ENCODE peak calls at places on chromosome 18, in nine cellular contexts. G is uterus, M is thyroid gland, F is K562, B is testis, A is Caco-2, R is SK-N-SH, L is tibial artery, T is transverse colon. E is an unnamed sample.

GRCh38 chr18:2002604-2003003 is 568.7 kb downstream of the METTL4 start:
- DNase-seq in G (no peak), M (no peak), F (peak; percentile 79), B (peak; percentile 73), A (peak; percentile 75), R (no peak), L (no peak), T (no peak), E (no peak)

GRCh38 chr18:40243592-40243991 is 1711.4 kb upstream of the PIK3C3 start:
- DNase-seq in G (no peak), M (no peak), F (no peak), B (no peak), A (no peak), R (no peak), L (no peak), T (no peak), E (no peak)

GRCh38 chr18:78771496-78772368 is 207.9 kb upstream of the SALL3 start:
- DNase-seq in G (no peak), M (no peak), F (no peak), B (no peak), A (no peak), R (no peak), L (no peak), T (no peak), E (no peak)

GRCh38 chr18:51711298-51711889 is 513.9 kb upstream of the MEX3C start:
- DNase-seq in G (no peak), M (no peak), F (no peak), B (no peak), A (no peak), R (no peak), L (no peak), T (no peak), E (no peak)

GRCh38 chr18:36770315-36770946 is 58.4 kb downstream of the TPGS2 start:
- DNase-seq in G (no peak), M (no peak), F (no peak), B (no peak), A (no peak), R (no peak), L (no peak), T (no peak), E (no peak)

GRCh38 chr18:34773378-34773777 is 63.3 kb downstream of the DTNA start:
- DNase-seq in G (no peak), M (no peak), F (no peak), B (no peak), A (no peak), R (no peak), L (no peak), T (no peak), E (no peak)

GRCh38 chr18:23994361-23994902 is 20.1 kb upstream of the TTC39C start:
- DNase-seq in G (peak; percentile 44), M (peak; percentile 92), F (no peak), B (peak; percentile 37), A (no peak), R (peak; percentile 65), L (peak; percentile 68), T (peak; percentile 30), E (peak; percentile 47)

GRCh38 chr18:76373297-76373696 is 121.7 kb downstream of the ZNF516 start:
- DNase-seq in G (no peak), M (no peak), F (no peak), B (no peak), A (no peak), R (no peak), L (no peak), T (no peak), E (no peak)

GRCh38 chr18:13446581-13447470 is 228.3 kb downstream of the LDLRAD4 start:
- DNase-seq in G (no peak), M (no peak), F (no peak), B (no peak), A (no peak), R (no peak), L (no peak), T (no peak), E (no peak)

GRCh38 chr18:23573948-23574431 is 12.3 kb downstream of the NPC1 start:
- DNase-seq in G (peak; percentile 25), M (no peak), F (peak; percentile 32), B (no peak), A (no peak), R (no peak), L (no peak), T (no peak), E (no peak)

GRCh38 chr18:35116784-35117318 is 75.6 kb downstream of the MAPRE2 start:
- DNase-seq in G (no peak), M (no peak), F (no peak), B (no peak), A (no peak), R (no peak), L (no peak), T (no peak), E (no peak)

GRCh38 chr18:11518788-11519685 is 90.4 kb upstream of the SLC35G4 start:
- DNase-seq in G (no peak), M (peak; percentile 64), F (peak; percentile 73), B (peak; percentile 74), A (peak; percentile 67), R (peak; percentile 54), L (no peak), T (peak; percentile 11), E (peak; percentile 64)

GRCh38 chr18:61939032-61939674 is 46.3 kb upstream of the RNF152 start:
- DNase-seq in G (no peak), M (no peak), F (no peak), B (no peak), A (no peak), R (no peak), L (no peak), T (no peak), E (no peak)

GRCh38 chr18:49843131-49843530 is 29.8 kb upstream of the ACAA2 start:
- DNase-seq in G (no peak), M (no peak), F (no peak), B (no peak), A (no peak), R (no peak), L (no peak), T (no peak), E (no peak)

GRCh38 chr18:48613589-48613988 is 74.8 kb downstream of the CTIF start:
- DNase-seq in G (peak; percentile 74), M (peak; percentile 26), F (no peak), B (peak; percentile 88), A (no peak), R (peak; percentile 90), L (peak; percentile 88), T (peak; percentile 25), E (peak; percentile 43)

GRCh38 chr18:22559414-22560282 is 141.9 kb upstream of the CTAGE1 start:
- DNase-seq in G (peak; percentile 77), M (peak; percentile 66), F (peak; percentile 85), B (peak; percentile 70), A (peak; percentile 72), R (peak; percentile 74), L (peak; percentile 80), T (peak; percentile 52), E (peak; percentile 80)
- H3K4me3 ChIP-seq in G (peak overlapping the region; percentile 52), M (peak overlapping the region; percentile 56), F (peak overlapping the region; percentile 58), B (peak overlapping the region; percentile 57), A (peak overlapping the region; percentile 43), R (peak overlapping the region; percentile 68), L (peak overlapping the region; percentile 60), T (peak overlapping the region; percentile 69), E (peak overlapping the region; percentile 55)

DNA sequence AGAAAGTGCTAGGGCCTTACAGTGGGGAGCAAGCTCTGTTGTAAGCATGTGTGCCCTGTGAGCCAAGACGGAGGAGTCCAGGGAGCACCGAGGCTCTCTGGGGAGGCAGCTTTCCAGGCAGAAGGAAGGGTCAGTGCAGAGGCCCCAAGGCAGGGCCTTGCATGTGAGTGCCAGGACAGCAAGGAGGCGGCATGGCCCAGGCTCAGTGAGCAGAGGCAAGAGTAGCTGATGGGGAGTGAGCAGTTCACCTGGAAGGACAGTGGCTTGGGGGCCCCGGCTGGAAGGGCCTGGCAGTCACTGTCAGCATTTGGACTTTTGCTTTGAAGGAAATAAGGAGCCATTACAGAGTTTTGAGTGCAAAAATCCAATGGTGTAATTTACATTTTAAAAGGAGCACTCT is 223.8 kb upstream of the RAB12 start:
- DNase-seq in G (no peak), M (no peak), F (no peak), B (no peak), A (no peak), R (no peak), L (no peak), T (no peak), E (no peak)
- H3K36me3 ChIP-seq in G (no peaks in the 10 kb centered on the region), M (peaks cover 35% of the 10 kb centered on the region), F (no peaks in the 10 kb centered on the region), B (no peaks in the 10 kb centered on the region), A (no peaks in the 10 kb centered on the region), R (no peaks in the 10 kb centered on the region), L (peaks cover 54% of the 10 kb centered on the region), T (no peaks in the 10 kb centered on the region), E (no peaks in the 10 kb centered on the region)

GRCh38 chr18:31246460-31246859 is 71.5 kb upstream of the DSG1 start:
- DNase-seq in G (no peak), M (no peak), F (peak; percentile 44), B (no peak), A (no peak), R (no peak), L (no peak), T (no peak), E (no peak)

GRCh38 chr18:31243740-31244512 is 74.0 kb upstream of the DSG1 start:
- DNase-seq in G (no peak), M (no peak), F (peak; percentile 56), B (no peak), A (no peak), R (no peak), L (no peak), T (no peak), E (no peak)

GRCh38 chr18:31245820-31246219 is 72.1 kb upstream of the DSG1 start:
- DNase-seq in G (no peak), M (no peak), F (peak; percentile 58), B (no peak), A (no peak), R (no peak), L (no peak), T (no peak), E (no peak)

GRCh38 chr18:31247574-31248199 is 70.3 kb upstream of the DSG1 start:
- DNase-seq in G (no peak), M (no peak), F (no peak), B (no peak), A (no peak), R (no peak), L (no peak), T (no peak), E (no peak)

DNA sequence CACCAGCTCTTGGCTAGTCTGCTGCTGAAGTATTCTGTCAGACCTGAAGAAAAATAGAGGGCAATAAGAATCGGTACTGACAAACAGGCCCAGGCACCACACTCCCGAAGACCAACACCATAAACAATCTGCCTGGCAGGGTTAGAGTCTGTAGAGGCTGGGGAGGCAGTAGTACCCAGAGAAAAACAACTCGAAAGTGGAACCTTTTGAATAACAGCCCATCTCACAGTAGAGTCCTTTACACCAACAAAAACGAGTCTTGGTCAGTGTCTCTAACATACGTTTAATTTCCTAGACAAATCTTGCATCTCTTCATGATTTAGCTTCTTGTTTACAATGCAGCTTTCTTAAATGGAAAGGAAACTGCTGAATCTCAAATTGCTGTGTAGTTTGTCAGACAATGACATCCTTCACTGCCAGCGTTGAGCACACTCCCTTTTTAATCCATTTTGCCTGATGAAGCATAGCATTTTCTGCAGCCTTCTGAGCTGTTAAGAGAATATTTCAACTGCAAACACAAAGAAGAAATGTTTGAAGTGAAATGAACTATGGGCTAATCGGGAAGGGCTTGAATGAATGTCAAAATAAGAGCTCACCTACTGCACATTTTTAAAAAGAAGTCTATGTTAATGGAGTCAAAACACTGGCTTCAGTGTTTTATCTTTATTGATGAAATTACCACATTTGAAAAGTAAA is 73.1 kb upstream of the DSG1 start:
- DNase-seq in G (no peak), M (no peak), F (peak; percentile 19), B (no peak), A (no peak), R (no peak), L (no peak), T (no peak), E (no peak)
- H3K4me1 ChIP-seq in G (no peaks in the 10 kb centered on the region), M (peaks cover 48% of the 10 kb centered on the region), F (no peaks in the 10 kb centered on the region), B (no peaks in the 10 kb centered on the region), A (peaks cover 48% of the 10 kb centered on the region), R (no peaks in the 10 kb centered on the region), L (no peaks in the 10 kb centered on the region), T (peaks cover 4% of the 10 kb centered on the region), E (no peaks in the 10 kb centered on the region)

GRCh38 chr18:3245185-3245564 is 2.4 kb upstream of the MYL12A start:
- DNase-seq in G (no peak), M (no peak), F (no peak), B (no peak), A (no peak), R (no peak), L (no peak), T (no peak), E (no peak)
- H3K4me3 ChIP-seq in G (no peak overlapping the region), M (no peak overlapping the region), F (peak overlapping the region; percentile 92), B (no peak overlapping the region), A (no peak overlapping the region), R (peak overlapping the region; percentile 56), L (peak overlapping the region; percentile 98), T (peak overlapping the region; percentile 81), E (no peak overlapping the region)